ENCODE peak calls at places on chromosomes 13 and 19, in six cellular contexts. U is cardiac fibroblast, K is Peyer's patch, I is fibroblast of lung, D is BE2C, R is epithelial cell of esophagus. V is an unnamed sample.

GRCh38 chr13:70967564-70967963 is 859.3 kb upstream of the KLHL1 start:
- DNase-seq in U (no peak), K (no peak), I (no peak), D (no peak), R (no peak), V (no peak)

GRCh38 chr19:54561840-54562239 is 11.8 kb upstream of the LILRA2 start:
- DNase-seq in U (no peak), K (no peak), I (no peak), D (no peak), R (no peak), V (no peak)

GRCh38 chr19:2542341-2543069 is 66.6 kb downstream of the GADD45B start:
- DNase-seq in U (peak), K (no peak), I (peak), D (no peak), R (no peak), V (peak)

GRCh38 chr19:10230904-10231623 is at the start of gene S1PR2:
- DNase-seq in U (peak), K (peak), I (peak), D (peak), R (peak), V (peak)

GRCh38 chr13:95524270-95524901 is 28.1 kb upstream of the CLDN10 start:
- DNase-seq in U (peak), K (no peak), I (peak), D (no peak), R (peak), V (no peak)

GRCh38 chr13:113651511-113652403 is 6.2 kb downstream of the ATP4B start:
- DNase-seq in U (no peak), K (peak), I (no peak), D (peak), R (no peak), V (no peak)

GRCh38 chr13:20740021-20740420 is 33.7 kb downstream of the EEF1AKMT1 start:
- DNase-seq in U (no peak), K (no peak), I (no peak), D (no peak), R (no peak), V (no peak)

GRCh38 chr13:113172419-113172926 is 14.0 kb downstream of the PROZ start:
- DNase-seq in U (no peak), K (no peak), I (no peak), D (no peak), R (no peak), V (no peak)

GRCh38 chr13:60267498-60268202 is 103.9 kb upstream of the DIAPH3 start:
- DNase-seq in U (peak), K (peak), I (no peak), D (no peak), R (peak), V (peak)

GRCh38 chr13:106182404-106182803 is 353.1 kb downstream of the EFNB2 start:
- DNase-seq in U (peak), K (no peak), I (peak), D (no peak), R (peak), V (peak)

GRCh38 chr19:17209126-17210036 is 5.8 kb upstream of the USE1 start:
- DNase-seq in U (peak), K (peak), I (peak), D (peak), R (peak), V (peak)

GRCh38 chr13:42396901-42397670 is 125.1 kb downstream of the AKAP11 start:
- DNase-seq in U (peak), K (no peak), I (no peak), D (no peak), R (peak), V (no peak)

GRCh38 chr19:30791116-30791515 is 418.9 kb downstream of the ZNF536 start:
- DNase-seq in U (no peak), K (no peak), I (no peak), D (no peak), R (no peak), V (no peak)

GRCh38 chr13:99626461-99627082 is 125.3 kb downstream of the TM9SF2 start:
- DNase-seq in U (peak), K (no peak), I (peak), D (no peak), R (peak), V (peak)

GRCh38 chr13:70985371-70985770 is 877.1 kb upstream of the KLHL1 start:
- DNase-seq in U (no peak), K (no peak), I (no peak), D (no peak), R (no peak), V (no peak)

GRCh38 chr13:99731747-99732146 is 230.5 kb downstream of the TM9SF2 start:
- DNase-seq in U (no peak), K (no peak), I (no peak), D (no peak), R (no peak), V (no peak)

GRCh38 chr13:105165449-105166125 is 1369.9 kb downstream of the EFNB2 start:
- DNase-seq in U (no peak), K (no peak), I (no peak), D (no peak), R (no peak), V (peak)

GRCh38 chr13:30798776-30799625 is 63.7 kb downstream of the ALOX5AP start:
- DNase-seq in U (peak), K (no peak), I (peak), D (no peak), R (no peak), V (peak)

GRCh38 chr19:6225232-6225635 is 54.5 kb downstream of the MLLT1 start:
- DNase-seq in U (no peak), K (no peak), I (no peak), D (no peak), R (no peak), V (no peak)

GRCh38 chr19:49160450-49161189 is 3.0 kb downstream of the TRPM4 start:
- DNase-seq in U (no peak), K (peak), I (no peak), D (no peak), R (no peak), V (no peak)

GRCh38 chr13:45333973-45334922 is 6.7 kb downstream of the TPT1 start:
- DNase-seq in U (peak), K (peak), I (no peak), D (no peak), R (no peak), V (peak)

GRCh38 chr19:46696052-46696451 is 20.9 kb downstream of the PRKD2 start:
- DNase-seq in U (no peak), K (no peak), I (no peak), D (no peak), R (no peak), V (no peak)

GRCh38 chr19:46704379-46705076 is 12.4 kb downstream of the PRKD2 start:
- DNase-seq in U (peak), K (peak), I (peak), D (peak), R (peak), V (peak)

GRCh38 chr19:46697142-46697960 is 19.6 kb downstream of the PRKD2 start:
- DNase-seq in U (peak), K (peak), I (peak), D (peak), R (peak), V (peak)

GRCh38 chr19:46698395-46699321 is 18.3 kb downstream of the PRKD2 start:
- DNase-seq in U (no peak), K (no peak), I (no peak), D (no peak), R (no peak), V (no peak)

DNA sequence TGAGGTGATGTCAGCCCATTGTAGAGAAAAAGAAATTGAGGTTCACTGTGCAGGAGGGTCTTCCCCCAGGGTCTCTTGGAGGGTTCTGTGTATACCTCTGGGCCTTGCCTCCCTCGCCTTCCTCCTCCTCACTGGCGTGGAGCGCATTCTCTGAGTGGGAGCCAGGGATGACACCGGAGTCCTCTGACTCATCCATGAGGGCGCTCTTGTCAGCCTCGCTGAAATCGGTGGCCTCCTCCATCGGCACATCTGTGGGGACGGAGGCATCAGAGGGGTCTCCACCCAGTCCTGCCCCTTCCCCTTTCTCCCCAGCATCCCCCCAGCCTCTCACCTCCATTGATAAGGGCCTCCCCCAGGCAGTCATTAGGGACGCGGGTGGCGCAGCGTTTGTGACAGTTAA is 16.2 kb downstream of the PRKD2 start:
- DNase-seq in U (no peak), K (no peak), I (no peak), D (no peak), R (no peak), V (no peak)
- H3K4me3 ChIP-seq in U (no peak), K (no peak), I (no peak), D (no peak), R (no peak), V (no peak)

GRCh38 chr19:52248256-52248655 is 21.1 kb upstream of the ZNF766 start:
- DNase-seq in U (peak), K (peak), I (peak), D (peak), R (peak), V (peak)
- TF ChIP-seq CTCF in U (peak), K (peak), I (peak), D (peak), R (peak), V (peak)

GRCh38 chr19:36114763-36115452 is at the start of gene POLR2I:
- DNase-seq in U (peak), K (peak), I (peak), D (peak), R (peak), V (peak)

GRCh38 chr19:36113895-36114762 is 546 bp downstream of the POLR2I start:
- DNase-seq in U (peak), K (peak), I (peak), D (no peak), R (peak), V (peak)

GRCh38 chr19:36112678-36113077 is 1.7 kb downstream of the OVOL3 start:
- DNase-seq in U (no peak), K (no peak), I (no peak), D (no peak), R (no peak), V (no peak)

GRCh38 chr19:36111200-36111539 is 227 bp downstream of the OVOL3 start:
- DNase-seq in U (no peak), K (no peak), I (no peak), D (no peak), R (no peak), V (no peak)

GRCh38 chr19:36113425-36113824 is 1.2 kb downstream of the POLR2I start:
- DNase-seq in U (no peak), K (no peak), I (no peak), D (no peak), R (no peak), V (no peak)
- H3K4me3 ChIP-seq in U (peak), K (peak), I (peak), D (peak), R (peak), V (peak)

GRCh38 chr19:51460164-51460992 is 2.1 kb upstream of the SIGLEC8 start:
- DNase-seq in U (no peak), K (no peak), I (no peak), D (peak), R (no peak), V (peak)

GRCh38 chr19:51458051-51458645 is at the start of gene SIGLEC8:
- DNase-seq in U (no peak), K (no peak), I (no peak), D (no peak), R (no peak), V (no peak)

GRCh38 chr19:51456541-51457290 is 1.5 kb downstream of the SIGLEC8 start:
- DNase-seq in U (no peak), K (no peak), I (no peak), D (no peak), R (no peak), V (no peak)

GRCh38 chr19:51457351-51458013 is 772 bp downstream of the SIGLEC8 start:
- DNase-seq in U (no peak), K (no peak), I (no peak), D (no peak), R (no peak), V (no peak)

GRCh38 chr19:51458899-51459592 is 792 bp upstream of the SIGLEC8 start:
- DNase-seq in U (no peak), K (no peak), I (no peak), D (no peak), R (no peak), V (no peak)
- TF ChIP-seq CTCF in U (no peak), K (no peak), I (no peak), D (no peak), R (no peak), V (no peak)

DNA sequence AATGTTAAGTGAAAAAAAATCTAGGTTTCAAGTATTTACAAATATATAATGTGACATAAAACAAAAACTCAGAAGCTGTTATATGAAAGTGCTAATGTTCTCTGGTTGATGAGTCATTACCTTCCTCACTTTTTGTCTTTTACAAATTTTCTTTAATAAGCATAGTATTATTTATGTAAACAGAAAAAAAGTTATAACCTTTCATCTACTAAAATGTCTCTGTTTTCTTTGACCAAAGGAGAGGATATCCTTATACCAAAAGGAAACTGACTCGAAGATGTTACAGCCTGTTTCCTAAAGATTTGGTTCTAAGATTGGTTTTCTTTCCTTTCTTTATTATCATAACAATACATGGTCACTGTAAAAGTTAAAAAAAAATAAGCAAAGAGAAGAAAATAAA is 38.0 kb downstream of the RCBTB2 start:
- DNase-seq in U (no peak), K (no peak), I (no peak), D (no peak), R (no peak), V (no peak)
- H3K4me3 ChIP-seq in U (no peak), K (no peak), I (no peak), D (no peak), R (no peak), V (no peak)

GRCh38 chr13:50334944-50335343 is 319.7 kb downstream of the KCNRG start:
- DNase-seq in U (no peak), K (no peak), I (no peak), D (no peak), R (no peak), V (peak)
- TF ChIP-seq CTCF in U (no peak), K (no peak), I (no peak), D (no peak), R (no peak), V (no peak)

DNA sequence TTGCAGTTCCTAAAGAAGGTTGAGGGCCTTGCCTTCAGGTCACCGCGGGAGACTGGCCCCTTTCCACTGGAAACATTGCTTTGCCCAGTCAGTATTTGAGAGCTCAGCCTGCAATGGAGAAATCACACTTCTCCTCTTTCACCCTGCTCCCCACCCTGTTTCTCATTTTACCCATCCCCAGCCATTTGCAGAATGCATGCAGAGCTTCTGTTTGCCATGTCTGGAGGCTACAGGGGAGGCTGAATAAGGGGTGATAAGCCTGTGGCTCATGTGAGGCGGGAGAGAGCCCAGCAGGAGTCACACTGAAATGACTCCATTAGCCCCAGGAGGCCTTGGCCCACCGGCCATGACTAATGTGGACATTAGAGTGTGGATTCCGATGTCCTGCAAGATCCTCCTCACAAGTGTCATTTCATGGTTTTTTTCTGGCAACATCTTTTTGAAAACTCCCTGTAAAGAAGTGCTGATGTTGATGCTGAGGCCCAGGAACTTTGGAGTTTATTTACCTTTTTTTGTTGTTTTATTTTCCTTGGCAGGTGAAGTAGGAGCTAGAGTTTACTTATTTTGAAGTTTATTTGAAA is 6.3 kb downstream of the SPINT2 start:
- DNase-seq in U (peak), K (no peak), I (no peak), D (no peak), R (no peak), V (peak)
- H3K4me3 ChIP-seq in U (no peak), K (no peak), I (no peak), D (no peak), R (no peak), V (no peak)

GRCh38 chr13:35961461-35962220 is 169.5 kb downstream of the DCLK1 start:
- DNase-seq in U (peak), K (no peak), I (peak), D (no peak), R (no peak), V (peak)
- TF ChIP-seq CTCF in U (peak), K (no peak), I (peak), D (peak), R (peak), V (peak)

GRCh38 chr13:33107403-33107760 is 91.2 kb downstream of the KL start:
- DNase-seq in U (no peak), K (no peak), I (no peak), D (no peak), R (no peak), V (no peak)
- H3K4me3 ChIP-seq in U (no peak), K (no peak), I (no peak), D (no peak), R (no peak), V (no peak)